ENCODE peak calls at places on chromosomes 2 and 18, in six cellular contexts. T is osteoblast, G is A549, O is adrenal gland, U is gastrocnemius medialis, E is HepG2. N is an unnamed sample. For H3K4me1, the result is how much of the 10 kb centered on the place peaks cover.

GRCh38 chr18:23142285-23142929 is 7.1 kb downstream of the CABLES1 start:
- DNase-seq in T (no peak), G (no peak), O (no peak), U (no peak), E (peak), N (no peak)

GRCh38 chr2:237418300-237418699 is 4.3 kb upstream of the COL6A3 start:
- DNase-seq in T (no peak), G (no peak), O (no peak), U (no peak), E (no peak), N (no peak)

GRCh38 chr2:168604252-168604651 is 148.2 kb downstream of the CERS6 start:
- DNase-seq in T (no peak), G (no peak), O (no peak), U (no peak), E (peak), N (no peak)

GRCh38 chr18:13813271-13813849 is 10.6 kb upstream of the MC5R start:
- DNase-seq in T (peak), G (peak), O (peak), U (no peak), E (peak), N (no peak)

GRCh38 chr2:145421841-145422240 is 901.9 kb upstream of the ZEB2 start:
- DNase-seq in T (no peak), G (no peak), O (no peak), U (no peak), E (no peak), N (no peak)

GRCh38 chr2:124267821-124268220 is 242.7 kb downstream of the CNTNAP5 start:
- DNase-seq in T (peak), G (no peak), O (no peak), U (no peak), E (no peak), N (no peak)

GRCh38 chr2:159454185-159454584 is 162.2 kb downstream of the BAZ2B start:
- DNase-seq in T (no peak), G (peak), O (no peak), U (no peak), E (peak), N (no peak)

GRCh38 chr2:112296407-112296806 is 21.0 kb downstream of the ZC3H6 start:
- DNase-seq in T (no peak), G (no peak), O (no peak), U (no peak), E (no peak), N (no peak)

GRCh38 chr2:13413989-13414388 is 697.3 kb downstream of the TRIB2 start:
- DNase-seq in T (no peak), G (no peak), O (no peak), U (no peak), E (no peak), N (no peak)
- TF ChIP-seq CTCF in T (no peak), G (no peak), O (no peak), U (no peak), E (no peak), N (no peak)

GRCh38 chr18:76490040-76490439 is 5.0 kb downstream of the ZNF516 start:
- DNase-seq in T (peak), G (no peak), O (no peak), U (no peak), E (no peak), N (no peak)
- H3K4me1 ChIP-seq in T (under half), G (under half), O (under half), U (under half), E (half or more), N (under half)

GRCh38 chr2:3270095-3270478 is 107.5 kb downstream of the EIPR1 start:
- DNase-seq in T (no peak), G (no peak), O (no peak), U (no peak), E (no peak), N (no peak)
- TF ChIP-seq CTCF in T (no peak), G (no peak), O (no peak), U (no peak), E (no peak), N (no peak)

GRCh38 chr2:241314181-241314932 is 1.1 kb downstream of the HDLBP start:
- DNase-seq in T (peak), G (peak), O (no peak), U (no peak), E (peak), N (no peak)

GRCh38 chr2:241315183-241315878 is at the start of gene HDLBP:
- DNase-seq in T (peak), G (peak), O (peak), U (peak), E (peak), N (peak)

GRCh38 chr2:241315879-241316700 is at the start of gene SEPTIN2:
- DNase-seq in T (no peak), G (peak), O (peak), U (peak), E (peak), N (peak)

GRCh38 chr2:241316825-241317224 is 1.1 kb downstream of the SEPTIN2 start:
- DNase-seq in T (no peak), G (no peak), O (no peak), U (no peak), E (no peak), N (no peak)

DNA sequence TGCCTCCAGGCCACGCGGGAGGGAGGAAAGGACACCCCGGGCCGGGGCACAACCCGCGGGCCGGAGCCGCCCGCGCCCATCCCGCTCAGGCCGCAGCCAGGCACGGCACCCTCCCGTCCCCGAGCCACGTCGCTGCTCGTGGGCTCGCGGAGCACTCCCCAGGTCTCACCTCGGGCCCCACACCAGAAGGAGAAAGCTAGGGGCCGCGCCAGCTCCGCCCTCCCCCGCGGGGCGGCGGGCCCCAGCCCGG is 614 bp downstream of the HDLBP start:
- DNase-seq in T (no peak), G (no peak), O (no peak), U (no peak), E (no peak), N (no peak)
- H3K4me1 ChIP-seq in T (under half), G (half or more), O (under half), U (half or more), E (half or more), N (under half)

GRCh38 chr18:67281746-67282145 is 234.8 kb downstream of the DSEL start:
- DNase-seq in T (peak), G (no peak), O (no peak), U (no peak), E (no peak), N (no peak)
- TF ChIP-seq CTCF in T (no peak), G (no peak), O (no peak), U (no peak), E (no peak), N (no peak)

GRCh38 chr2:97969466-97970067 is 26.2 kb downstream of the TMEM131 start:
- DNase-seq in T (no peak), G (no peak), O (peak), U (no peak), E (peak), N (no peak)
- H3K4me1 ChIP-seq in T (under half), G (under half), O (under half), U (half or more), E (half or more), N (under half)

DNA sequence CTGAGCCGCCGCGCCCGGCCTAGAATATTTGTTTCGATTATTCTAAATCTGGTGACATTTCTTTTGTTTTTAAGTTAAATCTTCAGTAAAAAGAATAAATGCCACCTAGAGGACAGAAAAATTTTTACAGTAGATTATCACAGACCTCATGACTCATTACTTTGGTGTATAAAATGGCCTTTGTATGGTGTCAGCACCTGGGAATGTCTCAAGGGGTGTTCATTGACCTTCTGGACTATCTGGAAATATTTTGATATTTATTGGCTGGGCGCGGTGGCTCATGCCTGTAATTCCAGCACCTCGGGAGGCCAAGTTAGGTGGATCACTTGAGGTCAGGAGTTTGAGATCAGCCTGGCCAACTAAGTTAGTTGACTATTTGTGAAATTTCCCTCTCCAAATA is 30.3 kb upstream of the SLC30A6 start:
- DNase-seq in T (peak), G (peak), O (peak), U (no peak), E (peak), N (no peak)
- TF ChIP-seq CTCF in T (peak), G (peak), O (peak), U (no peak), E (peak), N (no peak)

GRCh38 chr2:25275575-25275965 is 66.2 kb downstream of the DNMT3A start:
- DNase-seq in T (peak), G (no peak), O (no peak), U (no peak), E (no peak), N (no peak)

GRCh38 chr2:25276569-25277465 is 64.9 kb downstream of the DNMT3A start:
- DNase-seq in T (peak), G (no peak), O (peak), U (peak), E (no peak), N (no peak)

GRCh38 chr2:25273985-25274550 is 67.7 kb downstream of the DNMT3A start:
- DNase-seq in T (peak), G (no peak), O (no peak), U (no peak), E (no peak), N (no peak)

GRCh38 chr2:25279091-25279651 is 62.6 kb downstream of the DNMT3A start:
- DNase-seq in T (peak), G (no peak), O (peak), U (peak), E (no peak), N (no peak)

GRCh38 chr2:25274868-25275574 is 66.7 kb downstream of the DNMT3A start:
- DNase-seq in T (peak), G (no peak), O (no peak), U (no peak), E (no peak), N (no peak)
- H3K4me1 ChIP-seq in T (under half), G (under half), O (under half), U (under half), E (half or more), N (under half)

GRCh38 chr2:69208023-69208595 is 178.9 kb downstream of the GFPT1 start:
- DNase-seq in T (no peak), G (peak), O (no peak), U (no peak), E (no peak), N (no peak)
- TF ChIP-seq CTCF in T (peak), G (peak), O (no peak), U (no peak), E (peak), N (peak)

DNA sequence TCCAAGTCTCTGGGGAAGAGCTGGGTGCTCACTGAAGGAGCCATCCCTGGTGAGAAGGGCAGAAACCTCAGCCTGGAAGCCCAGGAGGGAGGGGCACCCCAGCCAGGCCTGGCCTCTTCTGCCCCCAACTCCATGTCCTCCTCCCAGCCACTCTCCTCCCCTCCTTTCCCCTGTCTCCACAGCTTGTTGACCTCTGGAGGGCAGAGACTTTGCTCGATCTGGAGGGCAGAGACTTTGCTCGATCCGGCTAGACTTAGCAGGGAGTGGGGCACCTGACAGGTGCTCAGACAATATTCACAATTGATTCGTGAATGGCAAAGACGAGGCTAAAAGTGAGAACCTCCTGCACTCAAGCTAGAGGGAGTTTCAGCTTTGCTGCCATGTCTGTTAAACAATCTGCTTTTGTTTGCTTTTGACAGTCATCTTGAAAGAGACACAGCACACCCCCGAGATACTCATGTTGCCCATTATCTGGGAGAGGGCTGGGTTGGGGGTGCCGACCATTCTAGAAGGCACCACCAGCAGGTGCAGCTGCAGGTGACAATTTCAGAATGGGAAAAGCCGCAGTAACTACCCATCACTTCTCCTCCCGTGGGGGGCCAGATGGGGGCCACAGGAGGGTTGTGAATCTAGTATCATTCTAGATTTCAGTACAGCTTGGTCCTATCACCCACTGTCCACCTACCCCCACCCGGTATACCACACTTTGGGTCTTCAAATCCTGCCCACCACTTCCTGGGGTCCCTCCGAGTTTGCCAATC is 54.8 kb downstream of the DNMT3A start:
- DNase-seq in T (no peak), G (no peak), O (no peak), U (no peak), E (no peak), N (no peak)
- H3K4me1 ChIP-seq in T (under half), G (under half), O (under half), U (under half), E (under half), N (under half)